ENCODE peak calls at places on chromosomes 2 and 18, in five cellular contexts. One of them, this sample, is unnamed. For H3K4me1, the result is how much of the 10 kb centered on the place peaks cover.

GRCh38 chr2:231191896-231192872 is 6.2 kb upstream of the ARMC9 start:
- DNase-seq in sigmoid colon: peak
- DNase-seq in PC-3: peak
- DNase-seq in hepatocyte: peak
- DNase-seq in vagina: peak
- DNase-seq in this sample: peak

GRCh38 chr2:148184967-148185366 is 164.1 kb downstream of the MBD5 start:
- DNase-seq in sigmoid colon: no peak
- DNase-seq in hepatocyte: no peak
- DNase-seq in vagina: no peak
- DNase-seq in PC-3: no peak
- DNase-seq in this sample: no peak

GRCh38 chr2:181399046-181399445 is 58.1 kb upstream of the ITGA4 start:
- DNase-seq in vagina: no peak
- DNase-seq in hepatocyte: no peak
- DNase-seq in PC-3: no peak
- DNase-seq in sigmoid colon: no peak
- DNase-seq in this sample: no peak

GRCh38 chr18:70182548-70182947 is 22.9 kb downstream of the RTTN start:
- DNase-seq in sigmoid colon: no peak
- DNase-seq in vagina: no peak
- DNase-seq in PC-3: no peak
- DNase-seq in hepatocyte: no peak
- DNase-seq in this sample: no peak

GRCh38 chr2:28676153-28676835 is 75.3 kb upstream of the PPP1CB start:
- DNase-seq in hepatocyte: no peak
- DNase-seq in PC-3: no peak
- DNase-seq in vagina: no peak
- DNase-seq in sigmoid colon: no peak
- DNase-seq in this sample: no peak

GRCh38 chr2:102619414-102620319 is at the start of gene SLC9A2:
- DNase-seq in PC-3: peak
- DNase-seq in vagina: no peak
- DNase-seq in hepatocyte: peak
- DNase-seq in sigmoid colon: no peak
- DNase-seq in this sample: no peak

GRCh38 chr2:72012886-72013574 is 134.6 kb downstream of the CYP26B1 start:
- DNase-seq in vagina: peak
- DNase-seq in hepatocyte: peak
- DNase-seq in sigmoid colon: no peak
- DNase-seq in PC-3: no peak
- DNase-seq in this sample: no peak

GRCh38 chr2:163656622-163657021 is 79.2 kb downstream of the FIGN start:
- DNase-seq in vagina: no peak
- DNase-seq in sigmoid colon: no peak
- DNase-seq in hepatocyte: no peak
- DNase-seq in PC-3: no peak
- DNase-seq in this sample: no peak

GRCh38 chr2:230900336-230900995 is 24.6 kb downstream of the GPR55 start:
- DNase-seq in vagina: peak
- DNase-seq in sigmoid colon: peak
- DNase-seq in hepatocyte: no peak
- DNase-seq in PC-3: no peak
- DNase-seq in this sample: no peak

GRCh38 chr18:45110577-45111506 is 430.2 kb downstream of the SETBP1 start:
- DNase-seq in sigmoid colon: peak
- DNase-seq in vagina: peak
- DNase-seq in hepatocyte: no peak
- DNase-seq in PC-3: peak
- DNase-seq in this sample: peak

GRCh38 chr2:25743132-25743830 is 69.9 kb upstream of the DTNB start:
- DNase-seq in hepatocyte: no peak
- DNase-seq in PC-3: no peak
- DNase-seq in sigmoid colon: no peak
- DNase-seq in vagina: no peak
- DNase-seq in this sample: no peak

GRCh38 chr2:222318026-222318711 is 19.4 kb upstream of the PAX3 start:
- DNase-seq in hepatocyte: peak
- DNase-seq in PC-3: peak
- DNase-seq in vagina: no peak
- DNase-seq in sigmoid colon: no peak
- DNase-seq in this sample: peak

GRCh38 chr2:171347591-171348032 is 86.2 kb downstream of the METTL8 start:
- DNase-seq in PC-3: peak
- DNase-seq in vagina: no peak
- DNase-seq in sigmoid colon: no peak
- DNase-seq in hepatocyte: peak
- DNase-seq in this sample: peak

GRCh38 chr18:45916302-45916701 is 50.8 kb downstream of the EPG5 start:
- DNase-seq in PC-3: no peak
- DNase-seq in hepatocyte: peak
- DNase-seq in sigmoid colon: no peak
- DNase-seq in vagina: no peak
- DNase-seq in this sample: no peak

GRCh38 chr18:59372975-59373374 is 13.9 kb upstream of the LMAN1 start:
- DNase-seq in PC-3: no peak
- DNase-seq in hepatocyte: no peak
- DNase-seq in sigmoid colon: no peak
- DNase-seq in vagina: no peak
- DNase-seq in this sample: no peak

GRCh38 chr2:184611221-184612085 is 13.1 kb downstream of the ZNF804A start:
- DNase-seq in hepatocyte: peak
- DNase-seq in PC-3: peak
- DNase-seq in sigmoid colon: no peak
- DNase-seq in vagina: no peak
- DNase-seq in this sample: no peak

GRCh38 chr2:101111917-101112771 is 39.0 kb downstream of the TBC1D8 start:
- DNase-seq in hepatocyte: no peak
- DNase-seq in sigmoid colon: peak
- DNase-seq in PC-3: peak
- DNase-seq in vagina: no peak
- DNase-seq in this sample: no peak

GRCh38 chr2:118197011-118197695 is 108.9 kb downstream of the INSIG2 start:
- DNase-seq in vagina: no peak
- DNase-seq in PC-3: peak
- DNase-seq in hepatocyte: peak
- DNase-seq in sigmoid colon: no peak
- DNase-seq in this sample: no peak

GRCh38 chr2:38797953-38798352 is 19.9 kb downstream of the GEMIN6 start:
- DNase-seq in sigmoid colon: no peak
- DNase-seq in hepatocyte: no peak
- DNase-seq in PC-3: no peak
- DNase-seq in vagina: no peak
- DNase-seq in this sample: no peak

GRCh38 chr2:129732630-129733026 is 246.8 kb upstream of the RAB6C start:
- DNase-seq in PC-3: no peak
- DNase-seq in hepatocyte: no peak
- DNase-seq in sigmoid colon: no peak
- DNase-seq in vagina: no peak
- DNase-seq in this sample: no peak

GRCh38 chr2:199810422-199811250 is 40.4 kb downstream of the FTCDNL1 start:
- DNase-seq in sigmoid colon: no peak
- DNase-seq in vagina: no peak
- DNase-seq in hepatocyte: no peak
- DNase-seq in PC-3: no peak
- DNase-seq in this sample: no peak

GRCh38 chr2:43458002-43458628 is 137.7 kb downstream of the THADA start:
- DNase-seq in PC-3: peak
- DNase-seq in hepatocyte: no peak
- DNase-seq in vagina: no peak
- DNase-seq in sigmoid colon: no peak
- DNase-seq in this sample: no peak

GRCh38 chr2:122414911-122415310 is 659.5 kb downstream of the TSN start:
- DNase-seq in vagina: no peak
- DNase-seq in sigmoid colon: no peak
- DNase-seq in PC-3: peak
- DNase-seq in hepatocyte: peak
- DNase-seq in this sample: no peak

GRCh38 chr2:197707316-197708213 is 2.4 kb downstream of the MARS2 start:
- DNase-seq in sigmoid colon: no peak
- DNase-seq in hepatocyte: peak
- DNase-seq in PC-3: peak
- DNase-seq in vagina: no peak
- DNase-seq in this sample: no peak

GRCh38 chr2:106115250-106115649 is 78.9 kb downstream of the UXS1 start:
- DNase-seq in PC-3: peak
- DNase-seq in hepatocyte: peak
- DNase-seq in vagina: no peak
- DNase-seq in sigmoid colon: no peak
- DNase-seq in this sample: no peak

GRCh38 chr2:22901471-22901870 is 483.5 kb upstream of the KLHL29 start:
- DNase-seq in vagina: peak
- DNase-seq in hepatocyte: no peak
- DNase-seq in sigmoid colon: no peak
- DNase-seq in PC-3: no peak
- DNase-seq in this sample: no peak

GRCh38 chr2:26885651-26886329 is 37.9 kb downstream of the DPYSL5 start:
- DNase-seq in sigmoid colon: no peak
- DNase-seq in hepatocyte: peak
- DNase-seq in PC-3: no peak
- DNase-seq in vagina: no peak
- DNase-seq in this sample: no peak

GRCh38 chr2:187169864-187170263 is 278.2 kb downstream of the CALCRL start:
- DNase-seq in vagina: no peak
- DNase-seq in PC-3: no peak
- DNase-seq in hepatocyte: no peak
- DNase-seq in sigmoid colon: no peak
- DNase-seq in this sample: no peak

GRCh38 chr2:101463885-101464653 is 10.8 kb downstream of the RFX8 start:
- DNase-seq in sigmoid colon: no peak
- DNase-seq in vagina: no peak
- DNase-seq in hepatocyte: no peak
- DNase-seq in PC-3: peak
- DNase-seq in this sample: no peak

GRCh38 chr2:46336560-46336959 is 39.4 kb downstream of the EPAS1 start:
- DNase-seq in hepatocyte: no peak
- DNase-seq in PC-3: no peak
- DNase-seq in sigmoid colon: no peak
- DNase-seq in vagina: no peak
- DNase-seq in this sample: no peak

GRCh38 chr2:181904022-181904632 is 12.6 kb downstream of the ITPRID2 start:
- DNase-seq in vagina: no peak
- DNase-seq in PC-3: peak
- DNase-seq in sigmoid colon: no peak
- DNase-seq in hepatocyte: peak
- DNase-seq in this sample: no peak

GRCh38 chr2:59025157-59025757 is 784.1 kb upstream of the FANCL start:
- DNase-seq in hepatocyte: peak
- DNase-seq in vagina: no peak
- DNase-seq in sigmoid colon: no peak
- DNase-seq in PC-3: peak
- DNase-seq in this sample: peak

GRCh38 chr2:213266421-213266820 is 17.8 kb upstream of the SPAG16 start:
- DNase-seq in hepatocyte: no peak
- DNase-seq in sigmoid colon: no peak
- DNase-seq in PC-3: no peak
- DNase-seq in vagina: no peak
- DNase-seq in this sample: no peak

DNA sequence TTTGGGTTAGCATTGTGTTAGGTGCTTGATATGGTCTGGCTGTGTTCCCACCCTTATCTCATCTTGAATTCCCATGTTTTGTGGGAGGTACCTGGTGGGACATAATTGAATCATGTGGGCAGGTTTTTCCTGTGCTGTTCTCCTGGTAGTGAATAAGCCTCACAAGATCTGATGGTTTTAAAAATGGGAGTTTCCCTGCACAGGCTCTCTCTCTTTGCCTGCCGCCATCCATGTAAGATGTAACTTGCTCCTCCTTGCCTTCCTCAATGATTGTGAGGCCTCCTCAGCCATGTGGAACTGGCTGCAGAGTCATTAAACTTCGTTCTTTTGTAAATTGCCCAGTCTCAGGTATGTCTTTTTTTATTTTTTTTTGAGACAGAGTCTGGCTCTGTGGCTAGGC is 2.8 kb downstream of the MSH2 start:
- DNase-seq in PC-3: no peak
- DNase-seq in hepatocyte: no peak
- DNase-seq in sigmoid colon: no peak
- DNase-seq in vagina: no peak
- DNase-seq in this sample: no peak
- H3K27ac ChIP-seq in PC-3: no peak
- H3K27ac ChIP-seq in hepatocyte: no peak
- H3K27ac ChIP-seq in sigmoid colon: no peak
- H3K27ac ChIP-seq in vagina: no peak
- H3K27ac ChIP-seq in this sample: no peak

DNA sequence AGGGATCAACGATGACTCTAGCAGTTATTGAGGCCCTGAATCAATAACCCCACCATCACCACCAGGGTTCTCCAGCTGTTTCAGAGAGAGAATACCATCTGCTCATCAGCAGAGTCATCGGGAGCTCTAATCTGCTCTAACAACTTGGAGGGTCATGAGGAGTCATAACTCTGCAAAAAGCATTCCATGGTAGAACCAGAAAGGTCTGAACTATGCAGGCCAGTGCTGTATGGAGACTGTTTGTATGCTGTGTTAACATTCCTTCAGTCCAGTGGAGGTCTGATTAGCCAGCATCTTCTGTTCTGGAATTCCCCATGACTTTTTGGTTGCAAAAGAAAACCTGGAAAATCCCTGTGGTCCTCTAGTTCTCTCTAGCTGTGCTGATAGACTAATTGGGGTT is 9.4 kb upstream of the ITGB6 start:
- DNase-seq in sigmoid colon: no peak
- DNase-seq in PC-3: peak
- DNase-seq in vagina: no peak
- DNase-seq in hepatocyte: peak
- DNase-seq in this sample: peak
- H3K4me1 ChIP-seq in sigmoid colon: under half
- H3K4me1 ChIP-seq in PC-3: half or more
- H3K4me1 ChIP-seq in vagina: under half
- H3K4me1 ChIP-seq in hepatocyte: under half
- H3K4me1 ChIP-seq in this sample: under half

DNA sequence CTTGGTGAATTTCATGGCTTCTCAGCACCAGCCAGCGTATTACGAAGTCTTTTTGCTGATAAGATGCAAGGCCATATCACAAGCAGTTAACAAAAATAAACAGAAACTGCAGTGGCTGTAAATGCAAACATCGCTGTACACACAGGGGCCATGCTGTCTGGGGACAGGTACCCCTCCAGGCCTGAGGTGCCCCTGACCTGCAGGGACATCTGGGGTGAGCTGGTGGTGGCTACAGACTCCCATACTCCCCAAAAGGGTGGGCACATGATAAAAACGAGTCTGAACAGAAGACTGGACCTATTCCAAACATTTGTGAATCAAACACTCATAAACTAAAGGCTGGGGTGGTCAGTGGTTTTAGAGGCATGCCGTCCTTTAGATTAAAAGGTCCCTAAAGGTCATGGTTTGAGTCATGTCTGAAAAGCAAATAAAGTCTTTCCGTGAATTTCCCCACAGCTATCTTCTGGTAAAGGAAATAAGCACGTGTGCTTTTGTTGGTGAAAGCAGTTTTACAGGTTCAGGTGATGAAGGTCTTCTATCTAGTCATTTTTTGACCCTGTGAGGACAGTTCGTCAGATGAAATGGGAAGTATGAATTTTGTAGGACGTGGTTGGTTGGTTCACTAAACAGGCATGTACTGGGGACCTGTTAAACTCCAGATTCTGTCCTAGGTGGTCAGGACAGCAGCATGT is 36.8 kb downstream of the TTC39C start:
- DNase-seq in PC-3: peak
- DNase-seq in hepatocyte: peak
- DNase-seq in sigmoid colon: no peak
- DNase-seq in vagina: no peak
- DNase-seq in this sample: peak
- H3K27ac ChIP-seq in PC-3: peak
- H3K27ac ChIP-seq in hepatocyte: peak
- H3K27ac ChIP-seq in sigmoid colon: no peak
- H3K27ac ChIP-seq in vagina: peak
- H3K27ac ChIP-seq in this sample: peak

GRCh38 chr2:173193925-173194324 is 118.3 kb downstream of the MAP3K20 start:
- DNase-seq in hepatocyte: no peak
- DNase-seq in vagina: no peak
- DNase-seq in sigmoid colon: no peak
- DNase-seq in PC-3: no peak
- DNase-seq in this sample: no peak
- H3K4me1 ChIP-seq in hepatocyte: under half
- H3K4me1 ChIP-seq in vagina: under half
- H3K4me1 ChIP-seq in sigmoid colon: half or more
- H3K4me1 ChIP-seq in PC-3: under half
- H3K4me1 ChIP-seq in this sample: under half